ENCODE peak calls at places on chromosomes 3 and 15, in seven cellular contexts. E is mesendoderm, F is IMR-90, J is H9, P is mesenchymal stem cell, C is H1, M is trophoblast cell. R is an unnamed sample.

GRCh38 chr3:179733797-179734196 is 81.0 kb downstream of the USP13 start:
- DNase-seq in E (no peak), F (no peak), J (no peak), P (no peak), C (no peak), M (no peak), R (no peak)

GRCh38 chr15:68271854-68272471 is 5.6 kb upstream of the FEM1B start:
- DNase-seq in E (peak), F (peak), J (peak), P (peak), C (no peak), M (peak), R (no peak)

GRCh38 chr3:56725175-56725574 is 42.1 kb upstream of the TASOR start:
- DNase-seq in E (no peak), F (no peak), J (no peak), P (no peak), C (no peak), M (no peak), R (no peak)

GRCh38 chr3:49553320-49553689 is 972 bp upstream of the BSN start:
- DNase-seq in E (peak), F (peak), J (no peak), P (peak), C (no peak), M (no peak), R (no peak)

GRCh38 chr15:85312486-85312885 is 67.9 kb upstream of the AKAP13 start:
- DNase-seq in E (peak), F (peak), J (no peak), P (peak), C (no peak), M (peak), R (no peak)

GRCh38 chr15:52730163-52730562 is 51.0 kb upstream of the ATOSA start:
- DNase-seq in E (peak), F (peak), J (no peak), P (peak), C (no peak), M (peak), R (no peak)

GRCh38 chr3:131701153-131701791 is 198.5 kb upstream of the MRPL3 start:
- DNase-seq in E (peak), F (no peak), J (no peak), P (no peak), C (no peak), M (peak), R (no peak)

GRCh38 chr3:180036092-180036677 is 552 bp downstream of the PEX5L start:
- DNase-seq in E (peak), F (no peak), J (no peak), P (peak), C (no peak), M (no peak), R (no peak)

GRCh38 chr15:41941644-41942415 is 30.5 kb downstream of the EHD4 start:
- DNase-seq in E (peak), F (no peak), J (peak), P (no peak), C (no peak), M (no peak), R (peak)

GRCh38 chr3:172082269-172082668 is 42.9 kb downstream of the FNDC3B start:
- DNase-seq in E (no peak), F (peak), J (no peak), P (peak), C (no peak), M (peak), R (no peak)

GRCh38 chr3:195908439-195909293 is at the start of gene TNK2:
- DNase-seq in E (no peak), F (no peak), J (peak), P (no peak), C (no peak), M (no peak), R (no peak)

GRCh38 chr3:102354818-102355515 is 79.8 kb upstream of the ZPLD1 start:
- DNase-seq in E (peak), F (peak), J (no peak), P (peak), C (no peak), M (peak), R (no peak)

GRCh38 chr3:102353804-102354203 is 81.0 kb upstream of the ZPLD1 start:
- DNase-seq in E (no peak), F (no peak), J (no peak), P (no peak), C (no peak), M (peak), R (no peak)

GRCh38 chr3:102356506-102356905 is 78.3 kb upstream of the ZPLD1 start:
- DNase-seq in E (peak), F (no peak), J (no peak), P (no peak), C (no peak), M (peak), R (no peak)

GRCh38 chr3:102348904-102349303 is 85.9 kb upstream of the ZPLD1 start:
- DNase-seq in E (no peak), F (no peak), J (no peak), P (no peak), C (no peak), M (no peak), R (no peak)

GRCh38 chr3:102353148-102353547 is 81.7 kb upstream of the ZPLD1 start:
- DNase-seq in E (no peak), F (no peak), J (no peak), P (no peak), C (no peak), M (no peak), R (no peak)
- H4K8ac ChIP-seq in E (no peak), F (no peak), J (no peak), P (no peak), C (no peak), M (no peak), R (no peak)

GRCh38 chr3:133369041-133369440 is 30.8 kb upstream of the BFSP2 start:
- DNase-seq in E (no peak), F (no peak), J (no peak), P (no peak), C (no peak), M (no peak), R (no peak)

GRCh38 chr3:133367956-133368355 is 31.9 kb upstream of the BFSP2 start:
- DNase-seq in E (no peak), F (no peak), J (no peak), P (no peak), C (no peak), M (no peak), R (no peak)

GRCh38 chr3:133366921-133367320 is 32.9 kb upstream of the BFSP2 start:
- DNase-seq in E (no peak), F (no peak), J (no peak), P (no peak), C (no peak), M (peak), R (no peak)

GRCh38 chr3:133364704-133365103 is 35.2 kb upstream of the BFSP2 start:
- DNase-seq in E (no peak), F (no peak), J (no peak), P (no peak), C (no peak), M (no peak), R (no peak)

DNA sequence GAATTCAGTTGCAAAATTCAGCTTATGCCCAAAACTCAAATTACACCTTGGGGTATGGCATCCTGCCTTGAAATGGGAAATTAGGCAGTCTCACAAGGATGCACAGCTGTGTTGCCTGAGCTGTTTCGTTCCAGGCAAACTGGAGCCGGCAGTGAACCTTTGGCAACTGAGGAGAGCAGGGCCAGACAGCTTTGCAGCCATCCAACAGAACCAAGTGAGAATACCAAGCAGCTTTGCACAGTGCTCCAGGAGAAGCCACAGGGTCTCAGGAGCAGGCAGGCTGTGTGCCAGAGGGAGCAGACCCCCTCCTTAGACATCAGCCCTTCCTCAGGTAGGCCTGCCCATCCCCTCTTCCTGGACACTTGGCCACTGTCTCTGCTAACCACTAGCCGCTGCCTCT is 32.4 kb upstream of the BFSP2 start:
- DNase-seq in E (no peak), F (no peak), J (no peak), P (no peak), C (no peak), M (no peak), R (no peak)
- H2BK5ac ChIP-seq in E (no peak), F (no peak), J (no peak), P (no peak), C (no peak), M (no peak), R (no peak)

GRCh38 chr3:142962520-142963265 is 781 bp downstream of the PAQR9 start:
- DNase-seq in E (peak), F (no peak), J (peak), P (no peak), C (no peak), M (no peak), R (no peak)
- H4K8ac ChIP-seq in E (no peak), F (no peak), J (no peak), P (no peak), C (peak), M (no peak), R (peak)

GRCh38 chr3:20558161-20558560 is 372.2 kb upstream of the SGO1 start:
- DNase-seq in E (no peak), F (no peak), J (no peak), P (no peak), C (no peak), M (no peak), R (no peak)
- H2BK5ac ChIP-seq in E (no peak), F (no peak), J (no peak), P (no peak), C (no peak), M (no peak), R (no peak)

DNA sequence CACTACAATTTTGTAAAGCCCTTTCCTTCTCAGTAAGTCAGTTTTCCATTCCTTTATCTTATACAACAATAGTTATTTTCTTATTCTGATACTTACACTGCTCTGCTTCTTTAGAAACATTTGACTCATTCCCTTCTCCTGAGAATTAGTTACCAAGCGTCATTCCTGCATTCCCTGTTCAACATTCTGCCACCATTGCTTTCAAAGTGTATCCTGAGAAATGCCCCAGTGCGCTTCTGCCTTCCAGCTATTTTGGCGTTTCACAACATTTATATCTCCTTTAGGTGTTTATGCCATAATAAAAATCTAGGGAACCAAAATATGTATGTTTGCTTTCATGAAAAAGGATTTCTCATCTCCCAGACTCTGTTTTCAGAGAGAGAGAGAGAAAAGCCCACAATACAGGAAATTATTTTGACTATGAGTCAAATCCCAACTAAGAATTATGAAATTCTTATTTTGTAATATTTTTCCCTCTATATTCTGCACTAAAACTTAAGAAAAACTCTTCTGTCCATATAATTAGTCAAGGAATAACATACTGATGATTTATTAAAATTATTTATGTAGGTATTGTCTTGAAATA is 118.2 kb upstream of the RAP2B start:
- DNase-seq in E (peak), F (peak), J (no peak), P (peak), C (no peak), M (peak), R (no peak)
- H4K8ac ChIP-seq in E (no peak), F (no peak), J (no peak), P (no peak), C (no peak), M (no peak), R (no peak)

R was measured in neuronal stem cell.